ENCODE peak calls at places on chromosomes 4 and X, in ten cellular contexts. One of them, this sample, is unnamed.

GRCh38 chr4:20203508-20203907 is 48.2 kb upstream of the SLIT2 start:
- DNase-seq in transverse colon: no peak
- DNase-seq in stomach: no peak
- DNase-seq in spleen: no peak
- DNase-seq in Panc1: no peak
- DNase-seq in K562: no peak
- DNase-seq in prostate gland: no peak
- DNase-seq in GM12892: no peak
- DNase-seq in sigmoid colon: no peak
- DNase-seq in breast epithelium: no peak
- DNase-seq in this sample: no peak

GRCh38 chr4:3514806-3515421 is 17.3 kb downstream of the LRPAP1 start:
- DNase-seq in transverse colon: no peak
- DNase-seq in stomach: no peak
- DNase-seq in spleen: peak; percentile 72
- DNase-seq in Panc1: no peak
- DNase-seq in K562: no peak
- DNase-seq in prostate gland: no peak
- DNase-seq in GM12892: no peak
- DNase-seq in sigmoid colon: no peak
- DNase-seq in breast epithelium: peak; percentile 37
- DNase-seq in this sample: no peak

GRCh38 chrX:46722742-46723568 is 36.0 kb downstream of the SLC9A7 start:
- DNase-seq in transverse colon: no peak
- DNase-seq in stomach: no peak
- DNase-seq in spleen: no peak
- DNase-seq in Panc1: no peak
- DNase-seq in K562: no peak
- DNase-seq in prostate gland: no peak
- DNase-seq in GM12892: no peak
- DNase-seq in sigmoid colon: no peak
- DNase-seq in breast epithelium: no peak
- DNase-seq in this sample: no peak

GRCh38 chr4:6272863-6273660 is 3.4 kb downstream of the WFS1 start:
- DNase-seq in transverse colon: no peak
- DNase-seq in stomach: no peak
- DNase-seq in spleen: peak; percentile 73
- DNase-seq in Panc1: peak; percentile 39
- DNase-seq in K562: no peak
- DNase-seq in prostate gland: no peak
- DNase-seq in GM12892: no peak
- DNase-seq in sigmoid colon: no peak
- DNase-seq in breast epithelium: no peak
- DNase-seq in this sample: no peak

GRCh38 chrX:9429767-9430166 is 35.1 kb upstream of the TBL1X start:
- DNase-seq in transverse colon: no peak
- DNase-seq in stomach: no peak
- DNase-seq in spleen: no peak
- DNase-seq in Panc1: no peak
- DNase-seq in K562: no peak
- DNase-seq in prostate gland: no peak
- DNase-seq in GM12892: no peak
- DNase-seq in sigmoid colon: no peak
- DNase-seq in breast epithelium: no peak
- DNase-seq in this sample: no peak

GRCh38 chrX:115591856-115592842 is 31.2 kb downstream of the PLS3 start:
- DNase-seq in transverse colon: no peak
- DNase-seq in stomach: no peak
- DNase-seq in spleen: no peak
- DNase-seq in Panc1: no peak
- DNase-seq in K562: no peak
- DNase-seq in prostate gland: no peak
- DNase-seq in GM12892: no peak
- DNase-seq in sigmoid colon: no peak
- DNase-seq in breast epithelium: no peak
- DNase-seq in this sample: no peak

GRCh38 chr4:11367371-11367770 is 61.3 kb downstream of the HS3ST1 start:
- DNase-seq in transverse colon: peak; percentile 36
- DNase-seq in stomach: peak; percentile 59
- DNase-seq in spleen: no peak
- DNase-seq in Panc1: no peak
- DNase-seq in K562: no peak
- DNase-seq in prostate gland: peak; percentile 51
- DNase-seq in GM12892: no peak
- DNase-seq in sigmoid colon: peak; percentile 93
- DNase-seq in breast epithelium: peak; percentile 88
- DNase-seq in this sample: no peak

GRCh38 chr4:2537011-2537830 is 774 bp downstream of the FAM193A start:
- DNase-seq in transverse colon: peak; percentile 50
- DNase-seq in stomach: peak; percentile 56
- DNase-seq in spleen: peak; percentile 94
- DNase-seq in Panc1: no peak
- DNase-seq in K562: peak; percentile 66
- DNase-seq in prostate gland: peak; percentile 23
- DNase-seq in GM12892: peak; percentile 24
- DNase-seq in sigmoid colon: peak; percentile 71
- DNase-seq in breast epithelium: peak; percentile 24
- DNase-seq in this sample: peak; percentile 40

DNA sequence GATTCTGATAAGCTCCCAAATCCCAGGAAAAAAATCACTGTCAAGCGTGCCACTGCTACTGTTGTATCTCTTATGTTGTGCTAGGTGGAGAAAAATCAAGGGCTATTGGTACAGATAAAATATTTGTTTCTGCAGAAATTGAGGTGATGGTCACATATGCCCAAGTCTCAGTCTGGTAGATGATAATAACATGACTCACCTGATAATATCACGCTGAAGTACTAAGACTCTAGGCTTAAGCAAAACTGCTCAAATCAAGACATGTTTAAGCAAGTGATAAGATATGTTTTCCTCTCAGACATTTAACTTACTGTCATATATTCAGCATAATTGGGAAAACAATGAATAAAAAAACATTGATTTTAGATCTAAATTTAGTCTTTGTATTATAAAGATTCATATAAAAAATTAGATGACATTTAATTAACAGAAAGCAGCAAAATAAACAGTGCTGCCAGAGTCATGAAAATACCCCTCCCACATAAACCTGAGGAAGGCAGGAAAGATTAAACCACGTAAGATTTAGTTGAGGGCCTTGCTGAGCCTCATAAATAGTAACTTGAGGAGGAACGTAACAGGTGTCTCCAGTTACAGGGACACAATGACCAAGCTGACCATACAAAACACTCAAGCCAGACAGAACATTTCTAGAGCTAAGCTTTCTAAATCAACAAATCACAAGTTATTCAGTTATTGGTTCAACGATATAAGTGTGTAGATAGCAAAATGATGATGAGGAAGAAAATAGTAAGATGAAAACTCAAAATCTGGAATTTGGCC is 143.5 kb downstream of the CHM start:
- DNase-seq in transverse colon: no peak
- DNase-seq in stomach: no peak
- DNase-seq in spleen: no peak
- DNase-seq in Panc1: no peak
- DNase-seq in K562: no peak
- DNase-seq in prostate gland: no peak
- DNase-seq in GM12892: no peak
- DNase-seq in sigmoid colon: no peak
- DNase-seq in breast epithelium: no peak
- DNase-seq in this sample: no peak
- TF ChIP-seq POLR2AphosphoS5 in transverse colon: no peak
- TF ChIP-seq POLR2AphosphoS5 in stomach: no peak
- TF ChIP-seq POLR2AphosphoS5 in spleen: no peak
- TF ChIP-seq POLR2AphosphoS5 in Panc1: no peak
- TF ChIP-seq POLR2AphosphoS5 in K562: no peak
- TF ChIP-seq POLR2AphosphoS5 in prostate gland: no peak
- TF ChIP-seq POLR2AphosphoS5 in GM12892: no peak
- TF ChIP-seq POLR2AphosphoS5 in sigmoid colon: no peak
- TF ChIP-seq POLR2AphosphoS5 in breast epithelium: no peak
- TF ChIP-seq POLR2AphosphoS5 in this sample: no peak

GRCh38 chr4:128841402-128841801 is 31.9 kb downstream of the JADE1 start:
- DNase-seq in transverse colon: no peak
- DNase-seq in stomach: no peak
- DNase-seq in spleen: no peak
- DNase-seq in Panc1: no peak
- DNase-seq in K562: no peak
- DNase-seq in prostate gland: no peak
- DNase-seq in GM12892: no peak
- DNase-seq in sigmoid colon: no peak
- DNase-seq in breast epithelium: no peak
- DNase-seq in this sample: no peak

GRCh38 chr4:128835498-128836222 is 26.2 kb downstream of the JADE1 start:
- DNase-seq in transverse colon: peak; percentile 23
- DNase-seq in stomach: peak; percentile 78
- DNase-seq in spleen: no peak
- DNase-seq in Panc1: no peak
- DNase-seq in K562: no peak
- DNase-seq in prostate gland: peak; percentile 22
- DNase-seq in GM12892: no peak
- DNase-seq in sigmoid colon: peak; percentile 90
- DNase-seq in breast epithelium: no peak
- DNase-seq in this sample: no peak

GRCh38 chr4:128837198-128837597 is 27.7 kb downstream of the JADE1 start:
- DNase-seq in transverse colon: no peak
- DNase-seq in stomach: no peak
- DNase-seq in spleen: no peak
- DNase-seq in Panc1: no peak
- DNase-seq in K562: no peak
- DNase-seq in prostate gland: no peak
- DNase-seq in GM12892: no peak
- DNase-seq in sigmoid colon: no peak
- DNase-seq in breast epithelium: no peak
- DNase-seq in this sample: no peak

GRCh38 chr4:128840711-128841318 is 31.3 kb downstream of the JADE1 start:
- DNase-seq in transverse colon: no peak
- DNase-seq in stomach: no peak
- DNase-seq in spleen: no peak
- DNase-seq in Panc1: no peak
- DNase-seq in K562: no peak
- DNase-seq in prostate gland: no peak
- DNase-seq in GM12892: no peak
- DNase-seq in sigmoid colon: no peak
- DNase-seq in breast epithelium: no peak
- DNase-seq in this sample: no peak

GRCh38 chr4:128837679-128838078 is 28.2 kb downstream of the JADE1 start:
- DNase-seq in transverse colon: no peak
- DNase-seq in stomach: no peak
- DNase-seq in spleen: no peak
- DNase-seq in Panc1: no peak
- DNase-seq in K562: no peak
- DNase-seq in prostate gland: no peak
- DNase-seq in GM12892: no peak
- DNase-seq in sigmoid colon: no peak
- DNase-seq in breast epithelium: no peak
- DNase-seq in this sample: no peak
- TF ChIP-seq POLR2AphosphoS5 in transverse colon: no peak
- TF ChIP-seq POLR2AphosphoS5 in stomach: no peak
- TF ChIP-seq POLR2AphosphoS5 in spleen: no peak
- TF ChIP-seq POLR2AphosphoS5 in Panc1: no peak
- TF ChIP-seq POLR2AphosphoS5 in K562: no peak
- TF ChIP-seq POLR2AphosphoS5 in prostate gland: no peak
- TF ChIP-seq POLR2AphosphoS5 in GM12892: no peak
- TF ChIP-seq POLR2AphosphoS5 in sigmoid colon: no peak
- TF ChIP-seq POLR2AphosphoS5 in breast epithelium: no peak
- TF ChIP-seq POLR2AphosphoS5 in this sample: no peak

GRCh38 chr4:143390764-143391163 is 54.1 kb downstream of the GAB1 start:
- DNase-seq in transverse colon: peak; percentile 21
- DNase-seq in stomach: no peak
- DNase-seq in spleen: no peak
- DNase-seq in Panc1: no peak
- DNase-seq in K562: no peak
- DNase-seq in prostate gland: no peak
- DNase-seq in GM12892: no peak
- DNase-seq in sigmoid colon: no peak
- DNase-seq in breast epithelium: no peak
- DNase-seq in this sample: no peak

GRCh38 chr4:143389543-143390195 is 53.0 kb downstream of the GAB1 start:
- DNase-seq in transverse colon: no peak
- DNase-seq in stomach: no peak
- DNase-seq in spleen: no peak
- DNase-seq in Panc1: no peak
- DNase-seq in K562: no peak
- DNase-seq in prostate gland: no peak
- DNase-seq in GM12892: no peak
- DNase-seq in sigmoid colon: no peak
- DNase-seq in breast epithelium: no peak
- DNase-seq in this sample: no peak

GRCh38 chr4:143391261-143391660 is 54.6 kb downstream of the GAB1 start:
- DNase-seq in transverse colon: no peak
- DNase-seq in stomach: no peak
- DNase-seq in spleen: no peak
- DNase-seq in Panc1: no peak
- DNase-seq in K562: no peak
- DNase-seq in prostate gland: no peak
- DNase-seq in GM12892: no peak
- DNase-seq in sigmoid colon: no peak
- DNase-seq in breast epithelium: no peak
- DNase-seq in this sample: no peak

GRCh38 chr4:143393195-143393594 is 56.5 kb downstream of the GAB1 start:
- DNase-seq in transverse colon: no peak
- DNase-seq in stomach: no peak
- DNase-seq in spleen: no peak
- DNase-seq in Panc1: no peak
- DNase-seq in K562: no peak
- DNase-seq in prostate gland: no peak
- DNase-seq in GM12892: no peak
- DNase-seq in sigmoid colon: no peak
- DNase-seq in breast epithelium: no peak
- DNase-seq in this sample: no peak

DNA sequence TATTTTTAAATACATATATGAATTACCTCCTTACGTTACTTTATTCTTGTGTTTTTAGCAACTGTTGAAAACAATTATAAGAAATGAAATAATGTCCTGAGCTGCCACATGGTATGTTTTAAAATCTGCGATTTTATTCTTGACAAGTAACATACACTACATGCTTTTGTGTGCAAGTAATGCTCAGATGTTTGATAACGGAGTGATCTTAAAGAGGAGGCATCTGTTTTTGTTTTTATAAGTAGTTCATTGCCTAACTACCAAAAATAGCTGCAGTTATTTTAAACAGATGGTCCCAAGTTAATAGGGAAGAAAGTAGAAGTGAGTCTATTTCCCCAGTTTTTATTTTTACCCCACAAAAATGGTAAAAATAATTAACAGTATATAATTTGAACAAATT is 55.2 kb downstream of the GAB1 start:
- DNase-seq in transverse colon: no peak
- DNase-seq in stomach: no peak
- DNase-seq in spleen: no peak
- DNase-seq in Panc1: no peak
- DNase-seq in K562: no peak
- DNase-seq in prostate gland: no peak
- DNase-seq in GM12892: no peak
- DNase-seq in sigmoid colon: no peak
- DNase-seq in breast epithelium: no peak
- DNase-seq in this sample: no peak
- TF ChIP-seq POLR2AphosphoS5 in transverse colon: no peak
- TF ChIP-seq POLR2AphosphoS5 in stomach: no peak
- TF ChIP-seq POLR2AphosphoS5 in spleen: no peak
- TF ChIP-seq POLR2AphosphoS5 in Panc1: no peak
- TF ChIP-seq POLR2AphosphoS5 in K562: no peak
- TF ChIP-seq POLR2AphosphoS5 in prostate gland: no peak
- TF ChIP-seq POLR2AphosphoS5 in GM12892: no peak
- TF ChIP-seq POLR2AphosphoS5 in sigmoid colon: no peak
- TF ChIP-seq POLR2AphosphoS5 in breast epithelium: no peak
- TF ChIP-seq POLR2AphosphoS5 in this sample: no peak

DNA sequence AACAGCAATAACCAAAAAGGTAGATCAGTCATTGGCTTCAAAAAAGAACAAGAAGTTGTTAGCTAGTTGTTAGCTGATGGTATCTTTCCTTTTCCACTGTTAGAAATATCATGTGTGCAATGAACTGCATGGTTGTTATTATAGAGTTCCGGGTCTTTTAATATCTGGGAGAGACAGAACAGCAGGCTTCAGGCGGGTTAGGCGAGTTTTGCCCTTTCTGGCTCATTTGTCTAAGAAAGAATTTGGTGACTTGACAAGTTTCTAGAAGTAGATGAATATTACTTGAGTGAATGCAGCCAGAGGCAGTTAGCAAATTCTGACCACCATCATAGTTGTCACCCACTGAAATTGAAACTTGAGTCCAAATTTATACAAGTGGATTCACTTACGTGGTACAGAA is 88.9 kb upstream of the MID1 start:
- DNase-seq in transverse colon: no peak
- DNase-seq in stomach: no peak
- DNase-seq in spleen: no peak
- DNase-seq in Panc1: no peak
- DNase-seq in K562: no peak
- DNase-seq in prostate gland: peak; percentile 9
- DNase-seq in GM12892: no peak
- DNase-seq in sigmoid colon: no peak
- DNase-seq in breast epithelium: no peak
- DNase-seq in this sample: no peak
- TF ChIP-seq POLR2AphosphoS5 in transverse colon: no peak
- TF ChIP-seq POLR2AphosphoS5 in stomach: no peak
- TF ChIP-seq POLR2AphosphoS5 in spleen: no peak
- TF ChIP-seq POLR2AphosphoS5 in Panc1: no peak
- TF ChIP-seq POLR2AphosphoS5 in K562: no peak
- TF ChIP-seq POLR2AphosphoS5 in prostate gland: peak; percentile 21
- TF ChIP-seq POLR2AphosphoS5 in GM12892: no peak
- TF ChIP-seq POLR2AphosphoS5 in sigmoid colon: no peak
- TF ChIP-seq POLR2AphosphoS5 in breast epithelium: no peak
- TF ChIP-seq POLR2AphosphoS5 in this sample: no peak